ENCODE peak calls at places on chromosomes 1 and 21, in five cellular contexts. I, W, V, R and Z are unnamed samples.

GRCh38 chr1:101465941-101466340 is 229.1 kb downstream of the S1PR1 start:
- DNase-seq in V (no peak), W (no peak), I (no peak), R (no peak), Z (no peak)

GRCh38 chr1:225514671-225515081 is 86.8 kb upstream of the LBR start:
- DNase-seq in W (no peak), I (no peak), R (no peak), V (no peak), Z (no peak)

GRCh38 chr1:6247651-6248050 is 3.7 kb downstream of the HES3 start:
- DNase-seq in R (no peak), V (no peak), I (no peak), W (no peak), Z (peak; percentile 63)

GRCh38 chr1:230306158-230306557 is 120.0 kb downstream of the PGBD5 start:
- DNase-seq in R (peak; percentile 60), I (no peak), V (no peak), W (no peak), Z (no peak)

GRCh38 chr1:242728696-242729095 is 204.2 kb upstream of the PLD5 start:
- DNase-seq in W (no peak), R (no peak), V (no peak), I (no peak), Z (no peak)

GRCh38 chr21:41475714-41476405 is 32.1 kb downstream of the TMPRSS2 start:
- DNase-seq in R (no peak), W (no peak), I (no peak), V (no peak), Z (no peak)

GRCh38 chr1:7233646-7234470 is 448.6 kb downstream of the CAMTA1 start:
- DNase-seq in I (no peak), W (no peak), V (no peak), R (no peak), Z (no peak)

GRCh38 chr1:153679337-153680119 is 1.0 kb downstream of the NPR1 start:
- DNase-seq in W (peak; percentile 70), R (peak; percentile 41), I (no peak), V (no peak), Z (peak; percentile 79)

GRCh38 chr1:26279598-26280332 is at the start of gene SH3BGRL3:
- DNase-seq in R (peak; percentile 89), V (peak; percentile 87), W (peak; percentile 96), I (no peak), Z (peak; percentile 96)

GRCh38 chr1:185850366-185850765 is 116.2 kb downstream of the HMCN1 start:
- DNase-seq in V (no peak), W (no peak), I (no peak), R (no peak), Z (no peak)